ENCODE peak calls at places on chromosomes 3 and 15, in ten cellular contexts. A, Z, R, J, L, I, W, Y, O and T are unnamed samples.

GRCh38 chr15:87977907-87978306 is 278.6 kb downstream of the NTRK3 start:
- DNase-seq in A (no peak), Z (no peak), R (no peak), J (no peak), L (no peak), I (no peak), W (no peak), Y (no peak), O (no peak), T (no peak)

GRCh38 chr3:21174461-21174860 is 576.5 kb downstream of the ZNF385D start:
- DNase-seq in A (no peak), Z (peak), R (peak), J (no peak), L (peak), I (no peak), W (no peak), Y (no peak), O (no peak), T (no peak)

GRCh38 chr3:57097536-57097935 is 37.1 kb downstream of the SPATA12 start:
- DNase-seq in A (no peak), Z (no peak), R (no peak), J (no peak), L (no peak), I (no peak), W (no peak), Y (peak), O (no peak), T (no peak)

GRCh38 chr3:14439501-14440167 is 37.2 kb downstream of the SLC6A6 start:
- DNase-seq in A (peak), Z (peak), R (peak), J (peak), L (no peak), I (no peak), W (peak), Y (peak), O (peak), T (no peak)

GRCh38 chr3:128073185-128073725 is 21.0 kb downstream of the SEC61A1 start:
- DNase-seq in A (no peak), Z (no peak), R (no peak), J (no peak), L (no peak), I (no peak), W (no peak), Y (no peak), O (no peak), T (no peak)

GRCh38 chr3:42097166-42097946 is 6.2 kb downstream of the TRAK1 start:
- DNase-seq in A (no peak), Z (peak), R (peak), J (peak), L (peak), I (no peak), W (peak), Y (no peak), O (no peak), T (no peak)

GRCh38 chr15:69410290-69410874 is 3.8 kb upstream of the KIF23 start:
- DNase-seq in A (no peak), Z (no peak), R (peak), J (peak), L (no peak), I (no peak), W (no peak), Y (no peak), O (no peak), T (no peak)

GRCh38 chr15:50051811-50052419 is 67.1 kb downstream of the ATP8B4 start:
- DNase-seq in A (peak), Z (peak), R (peak), J (peak), L (peak), I (peak), W (peak), Y (no peak), O (no peak), T (peak)

GRCh38 chr15:93152264-93152884 is 63.4 kb upstream of the RGMA start:
- DNase-seq in A (no peak), Z (no peak), R (no peak), J (no peak), L (no peak), I (no peak), W (no peak), Y (no peak), O (no peak), T (no peak)

GRCh38 chr3:36312351-36312750 is 68.0 kb upstream of the STAC start:
- DNase-seq in A (no peak), Z (peak), R (peak), J (no peak), L (peak), I (no peak), W (no peak), Y (no peak), O (no peak), T (no peak)

GRCh38 chr15:66362776-66363175 is 6.3 kb upstream of the TIPIN start:
- DNase-seq in A (no peak), Z (no peak), R (no peak), J (no peak), L (no peak), I (no peak), W (no peak), Y (no peak), O (no peak), T (no peak)

GRCh38 chr3:148219995-148220394 is 477.7 kb upstream of the AGTR1 start:
- DNase-seq in A (no peak), Z (no peak), R (no peak), J (no peak), L (no peak), I (no peak), W (no peak), Y (no peak), O (no peak), T (no peak)

GRCh38 chr3:151290673-151291072 is 12.3 kb upstream of the P2RY14 start:
- DNase-seq in A (no peak), Z (peak), R (peak), J (peak), L (peak), I (no peak), W (no peak), Y (no peak), O (no peak), T (no peak)
- TF ChIP-seq CTCF in A (peak), Z (peak), R (peak), J (peak), L (peak), I (no peak), W (no peak), Y (peak), O (no peak), T (no peak)

GRCh38 chr3:140206196-140207040 is 271.4 kb downstream of the CLSTN2 start:
- DNase-seq in A (no peak), Z (peak), R (peak), J (peak), L (peak), I (peak), W (no peak), Y (no peak), O (no peak), T (no peak)
- TF ChIP-seq CTCF in A (no peak), Z (peak), R (peak), J (no peak), L (peak), I (peak), W (no peak), Y (no peak), O (no peak), T (no peak)

GRCh38 chr15:67579164-67579563 is 36.7 kb downstream of the MAP2K5 start:
- DNase-seq in A (no peak), Z (no peak), R (no peak), J (no peak), L (no peak), I (no peak), W (no peak), Y (no peak), O (no peak), T (no peak)
- TF ChIP-seq CTCF in A (no peak), Z (no peak), R (no peak), J (no peak), L (no peak), I (no peak), W (no peak), Y (no peak), O (no peak), T (no peak)

GRCh38 chr15:73927003-73927475 is 777 bp downstream of the LOXL1 start:
- DNase-seq in A (peak), Z (peak), R (no peak), J (no peak), L (no peak), I (peak), W (peak), Y (peak), O (peak), T (peak)

GRCh38 chr15:73926191-73927002 is at the start of gene LOXL1:
- DNase-seq in A (peak), Z (peak), R (peak), J (peak), L (peak), I (peak), W (peak), Y (peak), O (peak), T (peak)

GRCh38 chr15:73928971-73929627 is 2.8 kb downstream of the LOXL1 start:
- DNase-seq in A (no peak), Z (no peak), R (no peak), J (no peak), L (peak), I (no peak), W (no peak), Y (no peak), O (no peak), T (peak)

GRCh38 chr15:73928241-73928579 is 1.9 kb downstream of the LOXL1 start:
- DNase-seq in A (no peak), Z (no peak), R (no peak), J (no peak), L (no peak), I (no peak), W (no peak), Y (no peak), O (no peak), T (peak)

DNA sequence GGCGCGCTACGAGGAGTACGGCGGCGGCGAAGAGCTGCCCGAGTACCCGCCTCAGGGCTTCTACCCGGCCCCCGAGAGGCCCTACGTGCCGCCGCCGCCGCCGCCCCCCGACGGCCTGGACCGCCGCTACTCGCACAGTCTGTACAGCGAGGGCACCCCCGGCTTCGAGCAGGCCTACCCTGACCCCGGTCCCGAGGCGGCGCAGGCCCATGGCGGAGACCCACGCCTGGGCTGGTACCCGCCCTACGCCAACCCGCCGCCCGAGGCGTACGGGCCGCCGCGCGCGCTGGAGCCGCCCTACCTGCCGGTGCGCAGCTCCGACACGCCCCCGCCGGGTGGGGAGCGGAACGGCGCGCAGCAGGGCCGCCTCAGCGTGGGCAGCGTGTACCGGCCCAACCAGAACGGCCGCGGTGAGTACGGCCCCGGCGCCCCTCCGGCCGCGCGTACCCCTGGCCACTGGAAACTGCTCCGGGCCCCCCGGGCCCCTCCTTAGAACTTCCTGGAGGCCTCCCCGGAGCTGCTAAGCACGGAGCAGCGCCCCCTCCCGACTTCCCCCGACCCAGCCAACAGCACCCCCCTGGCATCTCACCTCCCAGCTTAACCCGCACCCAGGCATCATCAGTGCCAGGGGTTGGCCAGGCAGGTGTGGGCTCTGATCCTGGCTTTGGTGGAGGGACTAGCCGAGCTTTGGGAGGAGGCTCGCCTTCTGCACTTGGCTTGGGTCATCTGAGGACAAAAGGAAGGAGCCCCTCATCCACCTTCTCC is 1.4 kb downstream of the LOXL1 start:
- DNase-seq in A (peak), Z (peak), R (peak), J (peak), L (peak), I (peak), W (peak), Y (peak), O (peak), T (peak)
- TF ChIP-seq CTCF in A (peak), Z (peak), R (peak), J (peak), L (peak), I (peak), W (peak), Y (peak), O (peak), T (peak)

DNA sequence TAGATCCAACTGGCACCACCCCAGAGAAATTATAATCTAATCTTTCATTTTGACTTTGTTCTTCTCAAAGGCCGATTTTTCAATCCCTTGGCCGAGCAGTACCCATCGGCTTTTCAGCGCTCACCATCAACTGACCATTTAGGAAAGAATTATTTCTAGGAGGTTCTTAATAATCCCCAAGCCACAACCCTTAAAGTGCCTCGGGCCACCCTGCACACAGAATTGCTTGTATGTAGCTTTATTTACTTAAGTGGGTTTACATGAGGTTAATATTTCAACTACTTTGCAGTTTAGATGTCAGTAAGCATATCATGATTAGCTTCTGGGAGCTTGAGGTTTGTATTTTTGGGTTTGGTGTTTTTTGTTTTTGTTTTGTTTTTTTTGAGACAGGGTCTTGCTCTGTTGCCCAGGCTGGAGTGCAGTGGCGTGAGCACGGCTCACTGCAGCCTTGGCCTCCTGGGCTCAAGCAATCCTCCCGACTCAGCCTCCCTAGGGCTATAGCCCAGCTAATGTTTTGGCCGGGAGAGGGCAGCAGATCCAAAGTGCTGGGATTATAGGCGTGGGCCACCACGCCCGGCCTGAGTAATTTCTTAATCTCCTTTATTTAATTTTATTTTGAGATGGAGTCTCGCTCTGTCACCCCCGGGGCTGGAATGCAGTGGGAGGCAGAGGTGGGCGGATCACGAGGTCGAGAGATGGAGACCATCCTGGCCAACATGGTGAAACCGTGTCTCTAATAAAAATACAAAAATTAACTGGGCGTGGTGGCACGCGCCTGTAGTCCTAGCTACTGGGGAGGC is 801 bp upstream of the CDAN1 start:
- DNase-seq in A (no peak), Z (no peak), R (peak), J (peak), L (peak), I (no peak), W (no peak), Y (no peak), O (peak), T (no peak)
- TF ChIP-seq CTCF in A (no peak), Z (peak), R (peak), J (no peak), L (peak), I (no peak), W (no peak), Y (no peak), O (no peak), T (no peak)